ENCODE peak calls at places on chromosomes 11 and 22, in ten cellular contexts. U is cardiac fibroblast, K is kidney tubule cell, Y is left lobe of liver, Q is HAP-1, O is activated T-cell treated with anti-CD3 and anti-CD28 coated beads for 1 hour, X is CMK, W is RWPE1, D is AG08395, S is NB4. E is an unnamed sample.

GRCh38 chr22:44338183-44338812 is 25.5 kb upstream of the SHISAL1 start:
- DNase-seq in U (no peak), K (no peak), Y (no peak), Q (no peak), O (no peak), X (no peak), W (no peak), D (no peak), S (no peak), E (no peak)

GRCh38 chr22:24996420-24996952 is 44.0 kb downstream of the KIAA1671 start:
- DNase-seq in U (peak; percentile 57), K (peak; percentile 38), Y (no peak), Q (peak; percentile 92), O (no peak), X (no peak), W (peak; percentile 66), D (peak; percentile 54), S (no peak), E (no peak)

GRCh38 chr11:24697722-24698121 is 200.9 kb downstream of the LUZP2 start:
- DNase-seq in U (peak; percentile 62), K (peak; percentile 48), Y (no peak), Q (no peak), O (no peak), X (no peak), W (no peak), D (no peak), S (no peak), E (no peak)

GRCh38 chr11:129089279-129089678 is 102.8 kb downstream of the ARHGAP32 start:
- DNase-seq in U (no peak), K (no peak), Y (no peak), Q (no peak), O (no peak), X (no peak), W (no peak), D (no peak), S (no peak), E (no peak)

GRCh38 chr11:74989269-74989655 is 529 bp downstream of the NEU3 start:
- DNase-seq in U (peak; percentile 29), K (no peak), Y (no peak), Q (peak; percentile 16), O (no peak), X (no peak), W (no peak), D (no peak), S (peak; percentile 31), E (no peak)

GRCh38 chr22:29992341-29993275 is 87.7 kb upstream of the HORMAD2 start:
- DNase-seq in U (no peak), K (peak; percentile 30), Y (no peak), Q (no peak), O (no peak), X (no peak), W (peak; percentile 30), D (no peak), S (no peak), E (no peak)

GRCh38 chr11:17395978-17396377 is 7.5 kb upstream of the KCNJ11 start:
- DNase-seq in U (no peak), K (no peak), Y (no peak), Q (no peak), O (no peak), X (no peak), W (no peak), D (no peak), S (no peak), E (no peak)

GRCh38 chr22:33421859-33422258 is 363.7 kb upstream of the SYN3 start:
- DNase-seq in U (no peak), K (no peak), Y (no peak), Q (no peak), O (no peak), X (no peak), W (no peak), D (no peak), S (no peak), E (no peak)

GRCh38 chr11:114257621-114258558 is 38.3 kb upstream of the NNMT start:
- DNase-seq in U (peak; percentile 81), K (peak; percentile 20), Y (peak; percentile 78), Q (no peak), O (no peak), X (peak; percentile 26), W (no peak), D (no peak), S (peak; percentile 30), E (no peak)

GRCh38 chr11:121655481-121656332 is 202.9 kb upstream of the SORL1-AS1 start:
- DNase-seq in U (peak; percentile 98), K (peak; percentile 81), Y (peak; percentile 89), Q (peak; percentile 94), O (peak; percentile 49), X (peak; percentile 58), W (peak; percentile 81), D (peak; percentile 94), S (peak; percentile 85), E (peak; percentile 86)

GRCh38 chr11:15883349-15883961 is 472.9 kb downstream of the SOX6 start:
- DNase-seq in U (peak; percentile 70), K (no peak), Y (no peak), Q (no peak), O (no peak), X (no peak), W (no peak), D (no peak), S (no peak), E (no peak)

GRCh38 chr11:122804161-122804560 is 34.1 kb upstream of the CRTAM start:
- DNase-seq in U (peak; percentile 40), K (peak; percentile 87), Y (no peak), Q (no peak), O (no peak), X (no peak), W (peak; percentile 81), D (peak; percentile 65), S (no peak), E (no peak)

GRCh38 chr11:5809122-5809519 is 397 bp downstream of the OR52N2 start:
- DNase-seq in U (no peak), K (no peak), Y (no peak), Q (no peak), O (no peak), X (no peak), W (no peak), D (no peak), S (peak; percentile 14), E (no peak)

E was measured in GF-D8.